ENCODE peak calls at places on chromosomes 12 and 14, in nine cellular contexts. One of them, this sample, is unnamed.

GRCh38 chr14:82445810-82446575 is 912.3 kb upstream of the SEL1L start:
- DNase-seq in pancreas: no peak
- DNase-seq in PC-3: no peak
- DNase-seq in ascending aorta: no peak
- DNase-seq in MM.1S: no peak
- DNase-seq in upper lobe of left lung: no peak
- DNase-seq in endodermal cell: no peak
- DNase-seq in Peyer's patch: no peak
- DNase-seq in lung: no peak
- DNase-seq in this sample: no peak

GRCh38 chr12:31265722-31266121 is 60.2 kb downstream of the SINHCAF start:
- DNase-seq in pancreas: no peak
- DNase-seq in lung: no peak
- DNase-seq in PC-3: no peak
- DNase-seq in ascending aorta: no peak
- DNase-seq in endodermal cell: peak
- DNase-seq in MM.1S: no peak
- DNase-seq in Peyer's patch: no peak
- DNase-seq in upper lobe of left lung: no peak
- DNase-seq in this sample: no peak

GRCh38 chr12:76183459-76184186 is 99.1 kb upstream of the NAP1L1 start:
- DNase-seq in endodermal cell: no peak
- DNase-seq in PC-3: peak
- DNase-seq in lung: peak
- DNase-seq in pancreas: no peak
- DNase-seq in MM.1S: no peak
- DNase-seq in Peyer's patch: no peak
- DNase-seq in upper lobe of left lung: no peak
- DNase-seq in ascending aorta: peak
- DNase-seq in this sample: no peak

GRCh38 chr12:116533343-116534248 is 25.6 kb upstream of the MAP1LC3B2 start:
- DNase-seq in endodermal cell: peak
- DNase-seq in upper lobe of left lung: peak
- DNase-seq in MM.1S: peak
- DNase-seq in ascending aorta: peak
- DNase-seq in pancreas: peak
- DNase-seq in Peyer's patch: peak
- DNase-seq in lung: peak
- DNase-seq in PC-3: peak
- DNase-seq in this sample: peak

GRCh38 chr12:80708535-80709328 is 1.3 kb downstream of the MYF6 start:
- DNase-seq in ascending aorta: no peak
- DNase-seq in lung: no peak
- DNase-seq in MM.1S: no peak
- DNase-seq in endodermal cell: peak
- DNase-seq in Peyer's patch: no peak
- DNase-seq in pancreas: no peak
- DNase-seq in PC-3: no peak
- DNase-seq in upper lobe of left lung: peak
- DNase-seq in this sample: no peak

GRCh38 chr12:124392991-124393790 is 98.3 kb downstream of the RFLNA start:
- DNase-seq in ascending aorta: peak
- DNase-seq in MM.1S: no peak
- DNase-seq in upper lobe of left lung: peak
- DNase-seq in lung: peak
- DNase-seq in PC-3: peak
- DNase-seq in pancreas: peak
- DNase-seq in Peyer's patch: peak
- DNase-seq in endodermal cell: peak
- DNase-seq in this sample: no peak

GRCh38 chr14:98571104-98571503 is 700.9 kb downstream of the BCL11B start:
- DNase-seq in MM.1S: no peak
- DNase-seq in endodermal cell: no peak
- DNase-seq in Peyer's patch: no peak
- DNase-seq in upper lobe of left lung: no peak
- DNase-seq in ascending aorta: no peak
- DNase-seq in lung: no peak
- DNase-seq in pancreas: no peak
- DNase-seq in PC-3: no peak
- DNase-seq in this sample: no peak

GRCh38 chr12:27573972-27574371 is 50.0 kb downstream of the PPFIBP1 start:
- DNase-seq in lung: no peak
- DNase-seq in pancreas: no peak
- DNase-seq in Peyer's patch: no peak
- DNase-seq in ascending aorta: no peak
- DNase-seq in endodermal cell: no peak
- DNase-seq in upper lobe of left lung: no peak
- DNase-seq in MM.1S: no peak
- DNase-seq in PC-3: peak
- DNase-seq in this sample: no peak

GRCh38 chr12:70002097-70002911 is 177.3 kb downstream of the MYRFL start:
- DNase-seq in pancreas: no peak
- DNase-seq in ascending aorta: no peak
- DNase-seq in upper lobe of left lung: no peak
- DNase-seq in PC-3: no peak
- DNase-seq in lung: no peak
- DNase-seq in MM.1S: no peak
- DNase-seq in Peyer's patch: no peak
- DNase-seq in endodermal cell: no peak
- DNase-seq in this sample: no peak

GRCh38 chr12:91529829-91530228 is 347.2 kb upstream of the DCN start:
- DNase-seq in lung: no peak
- DNase-seq in pancreas: no peak
- DNase-seq in PC-3: peak
- DNase-seq in endodermal cell: no peak
- DNase-seq in Peyer's patch: no peak
- DNase-seq in MM.1S: no peak
- DNase-seq in ascending aorta: no peak
- DNase-seq in upper lobe of left lung: no peak
- DNase-seq in this sample: no peak

GRCh38 chr12:5871741-5872140 is 73.3 kb downstream of the ANO2 start:
- DNase-seq in PC-3: no peak
- DNase-seq in pancreas: no peak
- DNase-seq in lung: no peak
- DNase-seq in endodermal cell: no peak
- DNase-seq in ascending aorta: no peak
- DNase-seq in MM.1S: no peak
- DNase-seq in upper lobe of left lung: no peak
- DNase-seq in Peyer's patch: no peak
- DNase-seq in this sample: no peak

GRCh38 chr12:49615725-49616124 is 7.6 kb upstream of the PRPF40B start:
- DNase-seq in pancreas: no peak
- DNase-seq in MM.1S: no peak
- DNase-seq in ascending aorta: no peak
- DNase-seq in Peyer's patch: no peak
- DNase-seq in PC-3: peak
- DNase-seq in lung: no peak
- DNase-seq in upper lobe of left lung: no peak
- DNase-seq in endodermal cell: no peak
- DNase-seq in this sample: no peak

GRCh38 chr12:78157199-78157598 is 326.5 kb downstream of the NAV3 start:
- DNase-seq in PC-3: no peak
- DNase-seq in MM.1S: no peak
- DNase-seq in lung: no peak
- DNase-seq in Peyer's patch: no peak
- DNase-seq in pancreas: no peak
- DNase-seq in upper lobe of left lung: no peak
- DNase-seq in ascending aorta: no peak
- DNase-seq in endodermal cell: no peak
- DNase-seq in this sample: no peak

GRCh38 chr12:58443273-58443980 is 476.9 kb downstream of the LRIG3 start:
- DNase-seq in MM.1S: peak
- DNase-seq in ascending aorta: no peak
- DNase-seq in lung: no peak
- DNase-seq in PC-3: peak
- DNase-seq in endodermal cell: peak
- DNase-seq in pancreas: no peak
- DNase-seq in upper lobe of left lung: no peak
- DNase-seq in Peyer's patch: no peak
- DNase-seq in this sample: no peak

GRCh38 chr12:53324113-53324778 is 2.8 kb upstream of the AAAS start:
- DNase-seq in pancreas: peak
- DNase-seq in MM.1S: peak
- DNase-seq in endodermal cell: peak
- DNase-seq in Peyer's patch: peak
- DNase-seq in PC-3: no peak
- DNase-seq in upper lobe of left lung: peak
- DNase-seq in ascending aorta: no peak
- DNase-seq in lung: peak
- DNase-seq in this sample: peak

GRCh38 chr14:61042220-61042619 is 61.2 kb downstream of the SLC38A6 start:
- DNase-seq in upper lobe of left lung: no peak
- DNase-seq in Peyer's patch: no peak
- DNase-seq in MM.1S: no peak
- DNase-seq in endodermal cell: no peak
- DNase-seq in PC-3: no peak
- DNase-seq in ascending aorta: no peak
- DNase-seq in lung: no peak
- DNase-seq in pancreas: no peak
- DNase-seq in this sample: no peak

GRCh38 chr12:78146365-78146772 is 315.7 kb downstream of the NAV3 start:
- DNase-seq in pancreas: no peak
- DNase-seq in ascending aorta: no peak
- DNase-seq in MM.1S: peak
- DNase-seq in endodermal cell: no peak
- DNase-seq in lung: no peak
- DNase-seq in upper lobe of left lung: no peak
- DNase-seq in Peyer's patch: no peak
- DNase-seq in PC-3: peak
- DNase-seq in this sample: no peak

GRCh38 chr14:102187583-102188001 is 47.9 kb downstream of the WDR20 start:
- DNase-seq in MM.1S: no peak
- DNase-seq in pancreas: no peak
- DNase-seq in PC-3: peak
- DNase-seq in lung: no peak
- DNase-seq in upper lobe of left lung: no peak
- DNase-seq in ascending aorta: no peak
- DNase-seq in endodermal cell: peak
- DNase-seq in Peyer's patch: no peak
- DNase-seq in this sample: no peak

GRCh38 chr12:109881752-109882151 is 1.4 kb upstream of the GLTP start:
- DNase-seq in pancreas: no peak
- DNase-seq in Peyer's patch: no peak
- DNase-seq in MM.1S: no peak
- DNase-seq in upper lobe of left lung: no peak
- DNase-seq in PC-3: peak
- DNase-seq in ascending aorta: no peak
- DNase-seq in endodermal cell: peak
- DNase-seq in lung: no peak
- DNase-seq in this sample: no peak
- H3K27ac ChIP-seq in pancreas: no peak
- H3K27ac ChIP-seq in Peyer's patch: no peak
- H3K27ac ChIP-seq in MM.1S: no peak
- H3K27ac ChIP-seq in upper lobe of left lung: no peak
- H3K27ac ChIP-seq in PC-3: peak
- H3K27ac ChIP-seq in ascending aorta: no peak
- H3K27ac ChIP-seq in endodermal cell: no peak
- H3K27ac ChIP-seq in lung: no peak
- H3K27ac ChIP-seq in this sample: no peak

DNA sequence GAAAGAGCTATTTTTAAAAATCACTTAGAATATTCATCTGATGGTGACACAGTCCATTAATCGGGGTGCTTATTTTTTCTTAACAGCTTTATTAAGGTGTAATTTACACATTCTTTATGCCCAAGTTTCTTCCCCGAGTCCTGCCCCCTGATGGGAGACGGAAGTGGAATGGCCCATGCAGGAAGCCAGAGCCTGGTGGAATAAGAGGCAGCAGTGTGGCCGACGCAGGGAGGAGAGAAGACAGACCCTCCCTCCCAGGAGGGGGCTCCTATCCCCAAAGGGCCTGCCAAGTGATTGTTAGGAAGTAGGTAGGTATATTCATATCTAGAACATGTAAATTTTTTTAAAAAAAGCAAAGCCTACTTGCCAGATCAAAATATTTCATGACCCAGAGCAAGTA is 174.2 kb downstream of the FOXN3 start:
- DNase-seq in Peyer's patch: no peak
- DNase-seq in pancreas: no peak
- DNase-seq in PC-3: no peak
- DNase-seq in ascending aorta: peak
- DNase-seq in lung: no peak
- DNase-seq in MM.1S: no peak
- DNase-seq in endodermal cell: peak
- DNase-seq in upper lobe of left lung: no peak
- DNase-seq in this sample: no peak
- H3K4me3 ChIP-seq in Peyer's patch: no peak
- H3K4me3 ChIP-seq in pancreas: no peak
- H3K4me3 ChIP-seq in PC-3: no peak
- H3K4me3 ChIP-seq in ascending aorta: peak
- H3K4me3 ChIP-seq in lung: no peak
- H3K4me3 ChIP-seq in MM.1S: no peak
- H3K4me3 ChIP-seq in endodermal cell: no peak
- H3K4me3 ChIP-seq in upper lobe of left lung: no peak
- H3K4me3 ChIP-seq in this sample: no peak

GRCh38 chr14:77086017-77086727 is 11.9 kb upstream of the CIPC start:
- DNase-seq in MM.1S: peak
- DNase-seq in pancreas: no peak
- DNase-seq in lung: no peak
- DNase-seq in endodermal cell: peak
- DNase-seq in Peyer's patch: no peak
- DNase-seq in ascending aorta: peak
- DNase-seq in upper lobe of left lung: no peak
- DNase-seq in PC-3: peak
- DNase-seq in this sample: peak

GRCh38 chr14:77086951-77087350 is 11.1 kb upstream of the CIPC start:
- DNase-seq in MM.1S: no peak
- DNase-seq in endodermal cell: no peak
- DNase-seq in upper lobe of left lung: no peak
- DNase-seq in pancreas: no peak
- DNase-seq in lung: no peak
- DNase-seq in PC-3: peak
- DNase-seq in ascending aorta: peak
- DNase-seq in Peyer's patch: no peak
- DNase-seq in this sample: no peak

GRCh38 chr14:77084991-77085390 is 13.1 kb upstream of the CIPC start:
- DNase-seq in Peyer's patch: no peak
- DNase-seq in endodermal cell: no peak
- DNase-seq in upper lobe of left lung: no peak
- DNase-seq in lung: no peak
- DNase-seq in MM.1S: no peak
- DNase-seq in ascending aorta: peak
- DNase-seq in PC-3: no peak
- DNase-seq in pancreas: no peak
- DNase-seq in this sample: no peak

GRCh38 chr14:77087631-77088030 is 10.4 kb upstream of the CIPC start:
- DNase-seq in ascending aorta: peak
- DNase-seq in endodermal cell: no peak
- DNase-seq in upper lobe of left lung: no peak
- DNase-seq in MM.1S: no peak
- DNase-seq in lung: no peak
- DNase-seq in pancreas: no peak
- DNase-seq in Peyer's patch: no peak
- DNase-seq in PC-3: no peak
- DNase-seq in this sample: no peak

GRCh38 chr14:77085538-77085937 is 12.5 kb upstream of the CIPC start:
- DNase-seq in upper lobe of left lung: no peak
- DNase-seq in PC-3: no peak
- DNase-seq in lung: no peak
- DNase-seq in pancreas: no peak
- DNase-seq in Peyer's patch: no peak
- DNase-seq in MM.1S: no peak
- DNase-seq in ascending aorta: no peak
- DNase-seq in endodermal cell: peak
- DNase-seq in this sample: no peak
- H3K27ac ChIP-seq in upper lobe of left lung: no peak
- H3K27ac ChIP-seq in PC-3: no peak
- H3K27ac ChIP-seq in lung: no peak
- H3K27ac ChIP-seq in pancreas: no peak
- H3K27ac ChIP-seq in Peyer's patch: no peak
- H3K27ac ChIP-seq in MM.1S: peak
- H3K27ac ChIP-seq in ascending aorta: no peak
- H3K27ac ChIP-seq in endodermal cell: peak
- H3K27ac ChIP-seq in this sample: no peak

GRCh38 chr14:104116544-104117340 is 21.6 kb upstream of the KIF26A start:
- DNase-seq in PC-3: peak
- DNase-seq in endodermal cell: peak
- DNase-seq in Peyer's patch: peak
- DNase-seq in lung: peak
- DNase-seq in pancreas: no peak
- DNase-seq in ascending aorta: peak
- DNase-seq in MM.1S: no peak
- DNase-seq in upper lobe of left lung: peak
- DNase-seq in this sample: no peak
- H3K4me3 ChIP-seq in PC-3: peak
- H3K4me3 ChIP-seq in endodermal cell: no peak
- H3K4me3 ChIP-seq in Peyer's patch: peak
- H3K4me3 ChIP-seq in lung: peak
- H3K4me3 ChIP-seq in pancreas: peak
- H3K4me3 ChIP-seq in ascending aorta: peak
- H3K4me3 ChIP-seq in MM.1S: no peak
- H3K4me3 ChIP-seq in upper lobe of left lung: peak
- H3K4me3 ChIP-seq in this sample: peak

This sample was measured in CD4-positive, alpha-beta memory T cell.